ENCODE peak calls at places on chromosome 2, in nine cellular contexts. F is gastrocnemius medialis, V is transverse colon, E is HFF-Myc, M is testis, L is upper lobe of right lung, S is GM12878, H is endothelial cell of umbilical vein, Y is A549. G is an unnamed sample.

GRCh38 chr2:174176898-174177297 is 71.4 kb downstream of the OLA1 start:
- DNase-seq in E (no peak), S (no peak), H (no peak), L (no peak), M (no peak), Y (no peak), F (no peak), V (no peak), G (no peak)

GRCh38 chr2:217922101-217923006 is 80.4 kb downstream of the TNS1 start:
- DNase-seq in S (no peak), M (peak), V (no peak), Y (no peak), H (no peak), E (no peak), F (peak), L (no peak), G (no peak)

GRCh38 chr2:11239718-11240462 is 84.6 kb downstream of the SLC66A3 start:
- DNase-seq in M (peak), E (no peak), L (no peak), V (no peak), F (no peak), S (no peak), Y (no peak), H (peak), G (no peak)

GRCh38 chr2:62406573-62407043 is 99.4 kb downstream of the TMEM17 start:
- DNase-seq in E (no peak), F (no peak), H (no peak), V (no peak), S (peak), M (no peak), Y (no peak), L (no peak), G (no peak)

GRCh38 chr2:58271826-58272225 is 30.7 kb upstream of the FANCL start:
- DNase-seq in F (no peak), Y (no peak), M (no peak), H (no peak), S (no peak), E (no peak), L (no peak), V (no peak), G (no peak)

GRCh38 chr2:240946654-240947053 is 40.5 kb downstream of the CROCC2 start:
- DNase-seq in L (peak), E (no peak), V (peak), S (no peak), F (no peak), Y (no peak), M (no peak), H (no peak), G (no peak)

GRCh38 chr2:80380767-80381166 is 76.2 kb upstream of the LRRTM1 start:
- DNase-seq in S (no peak), Y (no peak), E (no peak), F (no peak), M (no peak), L (no peak), H (no peak), V (no peak), G (no peak)

GRCh38 chr2:194223173-194223670 is 1433.8 kb upstream of the SLC39A10 start:
- DNase-seq in E (no peak), S (no peak), F (no peak), V (no peak), Y (no peak), H (no peak), M (no peak), L (no peak), G (no peak)

DNA sequence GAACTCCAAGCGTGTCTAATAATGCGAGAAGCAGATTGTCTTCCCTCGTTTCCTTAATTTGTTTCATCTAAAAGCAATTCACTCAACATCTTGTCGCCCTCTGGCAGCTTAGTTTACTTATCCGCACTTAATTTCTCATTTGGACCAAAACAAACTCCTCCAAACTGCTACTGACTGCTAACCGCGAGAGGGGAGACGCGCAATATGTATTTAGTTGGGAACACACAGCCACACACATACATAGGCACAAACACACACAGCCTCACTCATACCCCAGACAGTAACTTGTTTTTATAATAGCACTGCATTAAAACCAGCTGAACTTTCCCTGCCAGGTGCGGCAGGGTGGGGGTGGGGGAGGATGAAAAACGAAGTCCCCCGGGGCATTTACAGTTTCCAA is 2.6 kb downstream of the ERBB4 start:
- DNase-seq in H (no peak), L (no peak), F (no peak), S (no peak), V (no peak), M (peak), Y (no peak), E (no peak), G (no peak)
- TF ChIP-seq CTCF in H (no peak), L (no peak), F (no peak), S (no peak), V (no peak), M (no peak), Y (no peak), E (no peak), G (no peak)

GRCh38 chr2:206084468-206084869 is 1.5 kb downstream of the INO80D start:
- DNase-seq in L (peak), M (peak), E (peak), S (no peak), V (peak), F (peak), Y (peak), H (peak), G (peak)

GRCh38 chr2:206080927-206081326 is 5.0 kb downstream of the INO80D start:
- DNase-seq in V (no peak), E (no peak), H (no peak), L (no peak), Y (no peak), F (no peak), M (no peak), S (no peak), G (no peak)

GRCh38 chr2:206083602-206084467 is 2.1 kb downstream of the INO80D start:
- DNase-seq in M (peak), V (peak), F (no peak), Y (no peak), E (no peak), S (peak), L (no peak), H (peak), G (peak)

GRCh38 chr2:206079699-206080465 is 6.1 kb downstream of the INO80D start:
- DNase-seq in Y (no peak), E (no peak), L (no peak), M (no peak), F (no peak), S (no peak), V (no peak), H (no peak), G (no peak)

DNA sequence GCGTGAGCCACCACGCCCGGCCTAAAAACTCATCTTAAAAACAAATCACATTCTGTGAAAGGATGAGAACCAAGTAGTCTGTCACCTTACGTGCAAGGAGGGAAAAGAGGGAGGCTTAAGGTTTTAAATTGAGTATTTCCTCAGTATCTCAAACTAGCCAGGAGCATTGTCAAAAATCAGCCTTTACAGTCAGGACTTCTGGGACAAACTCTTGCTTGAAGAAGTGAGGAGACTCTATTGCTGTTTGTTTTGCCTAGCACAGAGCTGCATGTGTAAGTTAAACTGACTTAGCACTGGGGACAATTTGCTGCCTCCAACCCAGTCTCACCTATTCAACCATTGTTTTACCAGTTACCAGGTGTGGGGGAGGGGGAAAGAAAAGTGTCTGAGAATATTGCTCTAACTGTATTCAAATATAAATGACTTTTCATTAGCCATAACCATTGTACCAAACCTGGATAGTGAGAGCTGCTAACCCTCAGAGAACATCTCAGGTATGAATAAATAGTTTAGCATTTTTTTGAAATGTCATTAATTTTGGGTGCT is 3.6 kb downstream of the INO80D start:
- DNase-seq in L (no peak), V (no peak), Y (no peak), M (no peak), E (no peak), H (no peak), F (no peak), S (no peak), G (no peak)
- H3K4me3 ChIP-seq in L (no peak), V (no peak), Y (no peak), M (no peak), E (no peak), H (no peak), F (no peak), S (no peak), G (no peak)

GRCh38 chr2:24265212-24265611 is 90.4 kb downstream of the FAM228A start:
- DNase-seq in F (no peak), E (no peak), Y (no peak), V (no peak), L (no peak), H (no peak), S (no peak), M (no peak), G (no peak)

GRCh38 chr2:24272907-24273306 is 87.4 kb downstream of the ITSN2 start:
- DNase-seq in V (no peak), L (no peak), M (no peak), S (no peak), H (no peak), E (no peak), F (no peak), Y (no peak), G (no peak)

GRCh38 chr2:24272161-24272802 is 88.1 kb downstream of the ITSN2 start:
- DNase-seq in M (no peak), E (no peak), V (no peak), Y (no peak), L (no peak), S (no peak), H (peak), F (no peak), G (no peak)

GRCh38 chr2:24273598-24273997 is 86.7 kb downstream of the ITSN2 start:
- DNase-seq in F (no peak), L (no peak), Y (no peak), S (no peak), H (no peak), V (no peak), M (no peak), E (no peak), G (no peak)

GRCh38 chr2:24269270-24269669 is 91.1 kb downstream of the ITSN2 start:
- DNase-seq in F (no peak), E (no peak), H (peak), L (no peak), Y (peak), V (no peak), S (no peak), M (no peak), G (no peak)
- TF ChIP-seq CTCF in F (no peak), E (no peak), H (no peak), L (no peak), Y (no peak), V (no peak), S (no peak), M (no peak), G (no peak)

DNA sequence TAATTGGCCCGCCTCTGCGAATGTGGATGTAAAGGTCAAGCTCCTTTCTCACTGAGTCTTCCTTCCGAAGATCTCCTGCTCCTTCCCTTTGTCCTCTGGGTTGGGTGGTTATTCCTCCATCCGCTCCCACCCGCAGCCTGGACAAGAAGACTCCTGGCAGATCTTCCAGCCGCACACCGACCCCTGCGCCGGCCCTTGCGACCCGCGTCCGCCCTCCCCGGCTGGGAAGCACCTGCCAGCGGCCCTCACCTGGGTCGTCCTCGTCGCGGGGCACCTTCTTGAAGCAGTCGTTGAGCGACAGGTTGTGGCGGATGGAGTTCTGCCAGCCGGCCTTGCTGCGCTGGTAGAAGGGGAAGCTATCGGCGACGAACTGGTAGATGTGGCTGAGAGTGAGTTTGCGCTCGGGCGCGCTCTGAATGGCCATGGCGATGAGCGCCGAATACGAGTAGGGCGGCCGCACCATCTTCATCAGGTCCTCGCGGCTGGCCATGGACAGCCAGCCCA is 794 bp downstream of the FOXI3 start:
- DNase-seq in H (no peak), M (peak), S (no peak), F (no peak), E (no peak), L (peak), Y (no peak), V (no peak), G (no peak)
- H3K4me3 ChIP-seq in H (no peak), M (peak), S (no peak), F (no peak), E (no peak), L (no peak), Y (peak), V (no peak), G (no peak)

GRCh38 chr2:60149151-60149550 is 404.3 kb downstream of the BCL11A start:
- DNase-seq in F (no peak), V (no peak), S (no peak), M (no peak), E (no peak), L (no peak), H (no peak), Y (no peak), G (no peak)

GRCh38 chr2:60158262-60158661 is 395.2 kb downstream of the BCL11A start:
- DNase-seq in L (no peak), Y (no peak), M (no peak), E (no peak), F (no peak), H (no peak), V (no peak), S (peak), G (no peak)

GRCh38 chr2:60148717-60149116 is 404.7 kb downstream of the BCL11A start:
- DNase-seq in F (no peak), S (no peak), E (no peak), M (no peak), Y (no peak), L (no peak), V (no peak), H (no peak), G (no peak)

GRCh38 chr2:60157283-60157682 is 396.2 kb downstream of the BCL11A start:
- DNase-seq in S (no peak), M (no peak), V (no peak), H (no peak), Y (no peak), E (no peak), L (no peak), F (no peak), G (no peak)

GRCh38 chr2:60152226-60152833 is 401.1 kb downstream of the BCL11A start:
- DNase-seq in F (no peak), H (no peak), S (no peak), L (no peak), E (peak), M (no peak), V (no peak), Y (peak), G (no peak)
- TF ChIP-seq CTCF in F (peak), H (peak), S (peak), L (peak), E (peak), M (peak), V (peak), Y (peak), G (peak)

DNA sequence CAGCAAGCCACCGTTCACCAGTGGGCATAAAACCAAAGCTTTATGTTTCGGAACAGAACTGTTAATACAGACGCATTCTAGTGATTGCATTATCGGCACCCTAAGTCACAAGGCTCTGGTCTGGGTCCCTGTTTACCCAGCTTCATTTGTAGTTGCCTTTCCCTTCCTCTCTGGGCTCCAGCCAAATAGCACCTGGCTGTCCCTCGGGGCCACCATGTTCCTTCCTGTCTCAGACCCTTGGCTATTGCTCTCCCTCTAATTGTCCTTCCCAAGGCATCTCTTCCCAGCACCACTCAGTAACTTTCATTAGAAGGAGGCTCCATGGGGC is 75.3 kb downstream of the SDC1 start:
- DNase-seq in H (no peak), L (no peak), M (no peak), F (no peak), S (no peak), Y (no peak), V (no peak), E (no peak), G (no peak)
- H3K4me3 ChIP-seq in H (no peak), L (no peak), M (no peak), F (no peak), S (no peak), Y (no peak), V (no peak), E (no peak), G (no peak)

DNA sequence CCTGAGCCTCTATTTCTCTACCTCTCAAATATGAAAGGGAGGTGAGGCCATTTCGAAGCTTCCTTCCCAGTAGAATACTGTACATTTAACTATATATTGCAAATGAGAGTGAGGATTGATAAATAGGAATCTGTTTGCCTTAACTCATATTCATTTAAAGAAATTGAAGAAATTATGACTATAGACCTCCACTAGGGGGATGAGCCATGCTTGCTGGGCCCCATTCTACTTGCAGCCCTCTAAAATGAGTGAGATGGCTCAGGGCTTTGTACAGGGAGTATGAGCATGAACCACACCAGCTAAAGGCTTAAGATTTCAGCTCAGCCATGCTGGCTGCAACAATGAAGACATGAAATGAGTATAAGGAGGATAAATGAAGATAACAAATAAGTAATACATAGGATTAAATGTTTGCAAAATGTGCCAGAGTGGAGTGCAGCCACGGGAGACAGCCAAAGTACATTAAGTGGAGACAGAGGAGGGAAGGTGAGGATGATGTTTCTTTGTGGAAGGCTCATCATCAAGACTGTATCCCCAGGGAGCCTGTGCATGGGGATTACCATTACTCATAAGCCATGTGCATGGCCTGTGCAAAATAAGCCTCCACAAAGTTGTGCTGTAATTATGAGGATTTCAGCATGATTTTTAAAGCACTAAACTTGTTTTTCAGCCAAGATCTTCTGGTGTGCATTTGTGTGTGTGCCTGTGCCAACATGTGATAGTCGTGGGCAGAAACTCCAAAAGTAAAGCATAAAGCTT is 300.8 kb downstream of the CNTNAP5 start:
- DNase-seq in M (no peak), V (no peak), E (no peak), L (no peak), Y (no peak), F (no peak), S (no peak), H (no peak), G (no peak)
- TF ChIP-seq CTCF in M (peak), V (no peak), E (no peak), L (no peak), Y (no peak), F (no peak), S (no peak), H (no peak), G (no peak)

GRCh38 chr2:46500801-46501200 is 21.4 kb downstream of the TMEM247 start:
- DNase-seq in V (no peak), L (peak), M (no peak), E (no peak), Y (no peak), S (no peak), H (no peak), F (no peak), G (no peak)
- H3K4me3 ChIP-seq in V (no peak), L (no peak), M (no peak), E (no peak), Y (no peak), S (no peak), H (no peak), F (no peak), G (no peak)

GRCh38 chr2:69911985-69912563 is 2.8 kb upstream of the MXD1 start:
- DNase-seq in M (no peak), Y (no peak), H (peak), F (no peak), L (no peak), E (no peak), S (no peak), V (no peak), G (no peak)

GRCh38 chr2:69916151-69916550 is 1.2 kb downstream of the MXD1 start:
- DNase-seq in Y (no peak), V (no peak), E (no peak), S (no peak), M (no peak), L (no peak), F (no peak), H (peak), G (no peak)

GRCh38 chr2:69915050-69915945 is at the start of gene MXD1:
- DNase-seq in E (no peak), S (no peak), Y (no peak), M (peak), V (peak), H (no peak), L (no peak), F (peak), G (no peak)

GRCh38 chr2:69917854-69918253 is 2.9 kb downstream of the MXD1 start:
- DNase-seq in S (no peak), V (no peak), F (peak), M (no peak), E (no peak), Y (no peak), H (peak), L (no peak), G (no peak)

GRCh38 chr2:69914235-69915049 is 467 bp upstream of the MXD1 start:
- DNase-seq in S (peak), L (peak), H (peak), V (peak), Y (peak), E (peak), F (peak), M (peak), G (peak)
- TF ChIP-seq CTCF in S (no peak), L (peak), H (peak), V (peak), Y (peak), E (peak), F (no peak), M (no peak), G (peak)

G was measured in LNCaP clone FGC.